ENCODE peak calls at places on chromosomes 12 and 14, in five cellular contexts. Z, A, R, L and U are unnamed samples.

GRCh38 chr12:109523071-109523470 is 45.6 kb downstream of the UBE3B start:
- DNase-seq in Z (no peak), A (peak), R (no peak), L (no peak), U (no peak)

GRCh38 chr12:52025301-52026172 is 18.8 kb downstream of the TAMALIN start:
- DNase-seq in Z (peak), A (peak), R (peak), L (peak), U (peak)

GRCh38 chr14:31583043-31583442 is 21.8 kb downstream of the NUBPL start:
- DNase-seq in Z (no peak), A (no peak), R (no peak), L (no peak), U (no peak)

GRCh38 chr12:106333756-106334155 is 23.8 kb upstream of the POLR3B start:
- DNase-seq in Z (no peak), A (no peak), R (no peak), L (no peak), U (no peak)

GRCh38 chr14:77457522-77458248 is at the start of the genes AHSA1 and VIPAS39:
- DNase-seq in Z (peak), A (peak), R (peak), L (peak), U (peak)

GRCh38 chr14:64220466-64220865 is 73.7 kb downstream of the ESR2 start:
- DNase-seq in Z (no peak), A (no peak), R (no peak), L (peak), U (no peak)

GRCh38 chr14:58082011-58082410 is 70.0 kb downstream of the ARMH4 start:
- DNase-seq in Z (no peak), A (no peak), R (no peak), L (peak), U (no peak)

GRCh38 chr12:100356646-100357223 is at the start of gene SLC17A8:
- DNase-seq in Z (no peak), A (no peak), R (no peak), L (no peak), U (no peak)

GRCh38 chr14:64762044-64763034 is 58.1 kb downstream of the PLEKHG3 start:
- DNase-seq in Z (peak), A (peak), R (no peak), L (peak), U (peak)

GRCh38 chr12:38465020-38465419 is 148.4 kb downstream of the ALG10B start:
- DNase-seq in Z (no peak), A (no peak), R (no peak), L (no peak), U (no peak)

GRCh38 chr14:99393059-99393655 is 87.5 kb downstream of the SETD3 start:
- DNase-seq in Z (peak), A (no peak), R (no peak), L (peak), U (peak)

GRCh38 chr12:42187799-42188198 is 43.1 kb upstream of the GXYLT1 start:
- DNase-seq in Z (no peak), A (no peak), R (no peak), L (peak), U (no peak)

GRCh38 chr12:121440768-121441167 is 40.9 kb downstream of the RNF34 start:
- DNase-seq in Z (no peak), A (no peak), R (no peak), L (no peak), U (no peak)

GRCh38 chr12:47551426-47551851 is 154.4 kb downstream of the RPAP3 start:
- DNase-seq in Z (no peak), A (no peak), R (peak), L (peak), U (no peak)

GRCh38 chr12:128381961-128382360 is 115.0 kb downstream of the TMEM132C start:
- DNase-seq in Z (no peak), A (peak), R (no peak), L (no peak), U (no peak)

GRCh38 chr12:109934026-109934425 is 34.0 kb downstream of the TCHP start:
- DNase-seq in Z (no peak), A (no peak), R (no peak), L (no peak), U (no peak)

GRCh38 chr12:122203301-122203967 is at the start of gene B3GNT4:
- DNase-seq in Z (peak), A (no peak), R (no peak), L (peak), U (peak)

GRCh38 chr12:24948816-24949722 is at the start of gene BCAT1:
- DNase-seq in Z (peak), A (peak), R (no peak), L (peak), U (no peak)

GRCh38 chr14:64747327-64747726 is 43.1 kb downstream of the PLEKHG3 start:
- DNase-seq in Z (no peak), A (no peak), R (no peak), L (no peak), U (no peak)

GRCh38 chr12:82694970-82695369 is 8.3 kb downstream of the TMTC2 start:
- DNase-seq in Z (no peak), A (no peak), R (no peak), L (no peak), U (no peak)

GRCh38 chr12:101927999-101928398 is 50.6 kb downstream of the DRAM1 start:
- DNase-seq in Z (no peak), A (no peak), R (no peak), L (no peak), U (no peak)

GRCh38 chr14:44040561-44040960 is 466.5 kb downstream of the FSCB start:
- DNase-seq in Z (no peak), A (no peak), R (no peak), L (no peak), U (no peak)

GRCh38 chr14:50475460-50475859 is 56.9 kb downstream of the MAP4K5 start:
- DNase-seq in Z (no peak), A (no peak), R (no peak), L (peak), U (no peak)

GRCh38 chr12:33115716-33116115 is 219.1 kb upstream of the PKP2 start:
- DNase-seq in Z (no peak), A (no peak), R (no peak), L (no peak), U (no peak)

GRCh38 chr12:68200854-68201253 is 24.8 kb downstream of the IL26 start:
- DNase-seq in Z (no peak), A (no peak), R (no peak), L (no peak), U (no peak)

GRCh38 chr12:66538970-66539369 is 139.9 kb downstream of the GRIP1 start:
- DNase-seq in Z (no peak), A (no peak), R (no peak), L (no peak), U (no peak)

GRCh38 chr12:47075192-47076084 is 4.0 kb upstream of the PCED1B start:
- DNase-seq in Z (no peak), A (no peak), R (no peak), L (no peak), U (no peak)

GRCh38 chr12:56683-57346 is 9.8 kb upstream of the IQSEC3 start:
- DNase-seq in Z (no peak), A (no peak), R (no peak), L (no peak), U (no peak)

GRCh38 chr14:65079788-65080187 is 22.5 kb downstream of the MAX start:
- DNase-seq in Z (no peak), A (no peak), R (no peak), L (no peak), U (no peak)

GRCh38 chr14:102525213-102526143 is 15.9 kb upstream of the ANKRD9 start:
- DNase-seq in Z (no peak), A (no peak), R (peak), L (peak), U (peak)

GRCh38 chr12:128573907-128574306 is 249.9 kb downstream of the SLC15A4 start:
- DNase-seq in Z (no peak), A (no peak), R (no peak), L (no peak), U (no peak)

GRCh38 chr14:102568115-102568614 is 24.3 kb upstream of the RCOR1 start:
- DNase-seq in Z (peak), A (no peak), R (no peak), L (no peak), U (no peak)

GRCh38 chr14:55545779-55546178 is 34.2 kb upstream of the KTN1 start:
- DNase-seq in Z (no peak), A (no peak), R (no peak), L (no peak), U (no peak)

GRCh38 chr14:22520235-22520634 is 68.8 kb downstream of the DAD1 start:
- DNase-seq in Z (no peak), A (no peak), R (peak), L (peak), U (no peak)

GRCh38 chr12:82082476-82082875 is 275.7 kb downstream of the CCDC59 start:
- DNase-seq in Z (no peak), A (no peak), R (no peak), L (peak), U (no peak)

GRCh38 chr12:4307593-4308333 is 13.2 kb upstream of the TIGAR start:
- DNase-seq in Z (no peak), A (peak), R (peak), L (peak), U (no peak)

GRCh38 chr12:124496584-124496983 is 70.8 kb downstream of the NCOR2 start:
- DNase-seq in Z (peak), A (no peak), R (no peak), L (peak), U (no peak)

GRCh38 chr14:22973217-22974032 is 8.9 kb downstream of the AJUBA start:
- DNase-seq in Z (peak), A (no peak), R (no peak), L (peak), U (peak)